ENCODE peak calls at places on chromosomes 6 and 20, in seven cellular contexts. M, X, H, F, E, G and Q are unnamed samples.

GRCh38 chr6:116482780-116483179 is 21.6 kb downstream of the CALHM6 start:
- DNase-seq in M (no peak), X (no peak), H (no peak), F (no peak), E (no peak), G (no peak), Q (no peak)

GRCh38 chr6:18148304-18149025 is 6.4 kb downstream of the TPMT start:
- DNase-seq in M (no peak), X (peak), H (no peak), F (no peak), E (no peak), G (no peak), Q (peak)

GRCh38 chr6:146620655-146621054 is 21.9 kb downstream of the ADGB start:
- DNase-seq in M (no peak), X (peak), H (no peak), F (no peak), E (no peak), G (peak), Q (no peak)

GRCh38 chr6:114157848-114158247 is 185.0 kb downstream of the HS3ST5 start:
- DNase-seq in M (no peak), X (no peak), H (no peak), F (no peak), E (no peak), G (no peak), Q (no peak)

GRCh38 chr20:24676353-24676977 is 207.0 kb downstream of the SYNDIG1 start:
- DNase-seq in M (no peak), X (no peak), H (no peak), F (no peak), E (no peak), G (no peak), Q (no peak)

GRCh38 chr6:148105695-148106094 is 236.9 kb upstream of the SASH1 start:
- DNase-seq in M (no peak), X (no peak), H (no peak), F (no peak), E (no peak), G (no peak), Q (peak)

GRCh38 chr6:22149081-22149480 is 147.8 kb downstream of the PRL start:
- DNase-seq in M (no peak), X (no peak), H (no peak), F (no peak), E (no peak), G (no peak), Q (no peak)

GRCh38 chr20:9510926-9511325 is 3.5 kb upstream of the LAMP5 start:
- DNase-seq in M (no peak), X (no peak), H (no peak), F (no peak), E (no peak), G (no peak), Q (no peak)